ENCODE peak calls at places on chromosomes 7 and 10, in ten cellular contexts. N is stimulated activated CD8-positive, alpha-beta memory T cell treated with anti-CD3 and anti-CD28 coated beads, Interleukin-15, amount 100 ng/mL, for 1 hour; W is NT2/D1; E is fibroblast of pulmonary artery; R is tibial nerve; T is stimulated activated CD4-positive, alpha-beta T cell treated with anti-CD3 and anti-CD28 coated beads, TNF-alpha, amount 100 ng/mL, for 4 hours; X is A549; U is EH; Q is ovary; L is heart right ventricle. F is an unnamed sample.

GRCh38 chr10:72016608-72017310 is 52.6 kb downstream of the CHST3 start:
- DNase-seq in T (no peak), X (no peak), Q (no peak), E (no peak), U (no peak), N (no peak), R (no peak), L (peak; percentile 74), W (no peak), F (no peak)

GRCh38 chr10:11515596-11516418 is 95.6 kb downstream of the USP6NL start:
- DNase-seq in E (peak; percentile 83), X (peak; percentile 28), N (no peak), U (peak; percentile 73), T (no peak), L (no peak), R (peak; percentile 71), Q (no peak), W (peak; percentile 15), F (no peak)

GRCh38 chr10:112831826-112832225 is 118.2 kb upstream of the TCF7L2 start:
- DNase-seq in L (no peak), W (no peak), U (no peak), N (no peak), X (no peak), T (no peak), Q (no peak), E (no peak), R (no peak), F (no peak)

GRCh38 chr7:123133924-123134323 is 65.8 kb downstream of the SLC13A1 start:
- DNase-seq in W (no peak), L (no peak), X (no peak), N (no peak), E (no peak), Q (no peak), U (no peak), R (no peak), T (no peak), F (no peak)

GRCh38 chr10:649798-650690 is 39.4 kb downstream of the DIP2C start:
- DNase-seq in T (no peak), Q (peak; percentile 64), X (peak; percentile 46), E (no peak), U (peak; percentile 11), L (no peak), N (no peak), W (no peak), R (no peak), F (no peak)

GRCh38 chr10:60827791-60828488 is 49.7 kb downstream of the CDK1 start:
- DNase-seq in N (no peak), R (no peak), L (no peak), E (peak; percentile 96), U (peak; percentile 89), W (no peak), X (no peak), T (no peak), Q (no peak), F (no peak)

GRCh38 chr7:69002416-69002815 is 595.9 kb upstream of the AUTS2 start:
- DNase-seq in Q (no peak), X (no peak), R (no peak), W (no peak), E (peak; percentile 54), U (peak; percentile 69), N (no peak), T (no peak), L (no peak), F (peak; percentile 31)

GRCh38 chr7:148772297-148773089 is 73.8 kb downstream of the CUL1 start:
- DNase-seq in R (no peak), Q (no peak), X (peak; percentile 35), U (peak; percentile 94), W (no peak), E (peak; percentile 80), N (no peak), L (no peak), T (no peak), F (peak; percentile 67)

GRCh38 chr7:71615017-71615416 is 483.1 kb downstream of the GALNT17 start:
- DNase-seq in W (no peak), E (no peak), Q (no peak), L (peak; percentile 24), R (no peak), N (no peak), X (no peak), T (no peak), U (no peak), F (no peak)

GRCh38 chr7:21550821-21551531 is 8.1 kb downstream of the DNAH11 start:
- DNase-seq in U (no peak), T (no peak), E (no peak), W (no peak), Q (no peak), L (no peak), R (no peak), N (no peak), X (no peak), F (no peak)

GRCh38 chr10:14481014-14481413 is 150.3 kb upstream of the FRMD4A start:
- DNase-seq in U (no peak), W (no peak), E (no peak), Q (no peak), N (no peak), R (no peak), X (no peak), L (no peak), T (no peak), F (no peak)

GRCh38 chr10:13765641-13766341 is 179.0 kb downstream of the PRPF18 start:
- DNase-seq in X (peak; percentile 48), Q (no peak), R (no peak), W (no peak), U (peak; percentile 38), N (no peak), E (no peak), T (no peak), L (no peak), F (no peak)

GRCh38 chr7:134068670-134069069 is 58.5 kb upstream of the LRGUK start:
- DNase-seq in R (no peak), T (no peak), U (no peak), Q (no peak), W (no peak), L (no peak), N (no peak), X (no peak), E (no peak), F (no peak)

GRCh38 chr7:41981046-41982040 is 255.7 kb downstream of the GLI3 start:
- DNase-seq in N (no peak), U (no peak), L (no peak), W (no peak), T (no peak), Q (no peak), X (no peak), E (no peak), R (no peak), F (no peak)

GRCh38 chr7:66682350-66683093 is 53.8 kb downstream of the KCTD7 start:
- DNase-seq in L (no peak), T (no peak), X (peak; percentile 16), R (no peak), N (no peak), W (no peak), U (peak; percentile 56), Q (no peak), E (peak; percentile 41), F (no peak)

GRCh38 chr10:128068398-128069285 is 57.6 kb downstream of the MKI67 start:
- DNase-seq in R (no peak), N (no peak), E (no peak), T (no peak), X (no peak), W (no peak), U (no peak), L (no peak), Q (no peak), F (no peak)

GRCh38 chr7:50121269-50121668 is 28.2 kb upstream of the ZPBP start:
- DNase-seq in T (no peak), X (no peak), N (no peak), L (no peak), W (no peak), E (no peak), Q (no peak), U (no peak), R (no peak), F (no peak)

GRCh38 chr7:151018421-151019129 is 5.7 kb downstream of the ATG9B start:
- DNase-seq in R (no peak), W (no peak), E (no peak), T (no peak), L (no peak), Q (peak; percentile 46), U (peak; percentile 26), X (no peak), N (no peak), F (no peak)

GRCh38 chr10:89685932-89686331 is 15.5 kb upstream of the KIF20B start:
- DNase-seq in L (no peak), U (no peak), E (no peak), W (no peak), X (no peak), Q (no peak), R (no peak), T (no peak), N (no peak), F (no peak)

GRCh38 chr7:50711271-50712175 is 71.2 kb downstream of the GRB10 start:
- DNase-seq in T (no peak), W (no peak), U (peak; percentile 27), N (no peak), Q (no peak), X (no peak), L (peak; percentile 41), R (no peak), E (no peak), F (no peak)

GRCh38 chr7:43674559-43675436 is 54.5 kb downstream of the COA1 start:
- DNase-seq in Q (no peak), N (no peak), W (no peak), U (peak; percentile 94), R (no peak), E (peak; percentile 80), X (peak; percentile 87), L (no peak), T (no peak), F (peak; percentile 63)

GRCh38 chr10:103451871-103452713 is at the start of gene CALHM2:
- DNase-seq in U (peak; percentile 74), W (no peak), E (peak; percentile 57), T (peak; percentile 33), R (peak; percentile 68), N (peak; percentile 31), Q (peak; percentile 77), L (peak; percentile 79), X (peak; percentile 61), F (no peak)

GRCh38 chr10:48452879-48453412 is 146.5 kb downstream of the MAPK8 start:
- DNase-seq in U (no peak), T (no peak), L (no peak), N (no peak), E (no peak), R (no peak), Q (no peak), X (no peak), W (no peak), F (no peak)

GRCh38 chr7:158854681-158855081 is 1.7 kb upstream of the DYNC2I1 start:
- DNase-seq in R (no peak), E (no peak), L (no peak), T (no peak), N (no peak), U (no peak), W (no peak), Q (no peak), X (no peak), F (no peak)

GRCh38 chr7:128003179-128003578 is 28.1 kb downstream of the LRRC4 start:
- DNase-seq in U (no peak), T (no peak), X (no peak), Q (no peak), N (no peak), R (no peak), L (no peak), E (no peak), W (no peak), F (no peak)

GRCh38 chr10:27349987-27350386 is 109.4 kb upstream of the ACBD5 start:
- DNase-seq in W (no peak), R (no peak), X (no peak), N (no peak), Q (no peak), E (no peak), U (no peak), L (no peak), T (no peak), F (no peak)

GRCh38 chr10:77965294-77965693 is 38.7 kb upstream of the DLG5 start:
- DNase-seq in W (no peak), R (no peak), U (peak; percentile 88), Q (no peak), L (no peak), T (no peak), N (no peak), X (no peak), E (peak; percentile 85), F (peak; percentile 57)

GRCh38 chr10:5570979-5571810 is 46.4 kb downstream of the CALML3 start:
- DNase-seq in R (no peak), U (no peak), L (no peak), X (no peak), E (no peak), Q (no peak), T (no peak), N (no peak), W (no peak), F (no peak)